ENCODE peak calls at places on chromosomes 6 and 20, in seven cellular contexts. R is nephron progenitor cell; F is effector memory CD4-positive, alpha-beta T cell; V is right lobe of liver; Y is effector memory CD8-positive, alpha-beta T cell; O is glomerular endothelial cell; T is stimulated activated CD4-positive, alpha-beta T cell treated with anti-CD3 and anti-CD28 coated beads, Interleukin-4, amount 100 ng/mL, for 1 hour. C is an unnamed sample.
A peak's percentile ranks its signal among the peaks of the same experiment; 100 is the strongest.

GRCh38 chr20:50873518-50873959 is 57.7 kb downstream of the ADNP start:
- DNase-seq in O (no peak), V (no peak), F (no peak), T (no peak), R (no peak), Y (no peak), C (no peak)

GRCh38 chr6:132511159-132511835 is 1.6 kb downstream of the STX7 start:
- DNase-seq in T (no peak), F (no peak), Y (no peak), O (no peak), R (no peak), V (no peak), C (no peak)

GRCh38 chr6:10655508-10656055 is 38.8 kb downstream of the C6orf52 start:
- DNase-seq in T (no peak), Y (no peak), O (no peak), R (no peak), V (no peak), F (no peak), C (no peak)

GRCh38 chr6:4134841-4135664 is at the start of gene ECI2:
- DNase-seq in T (peak; percentile 43), V (peak; percentile 83), O (no peak), Y (no peak), F (peak; percentile 28), R (no peak), C (no peak)

GRCh38 chr20:41078329-41078728 is 49.7 kb downstream of the TOP1 start:
- DNase-seq in R (no peak), Y (no peak), T (no peak), F (no peak), O (no peak), V (no peak), C (no peak)

GRCh38 chr6:113172531-113172966 is 684.6 kb upstream of the MARCKS start:
- DNase-seq in R (no peak), T (no peak), F (no peak), V (no peak), O (no peak), Y (no peak), C (no peak)

GRCh38 chr6:63943826-63944225 is 308.2 kb downstream of the PHF3 start:
- DNase-seq in O (no peak), F (no peak), R (no peak), T (no peak), V (no peak), Y (no peak), C (no peak)

GRCh38 chr6:139955366-139956155 is 581.1 kb upstream of the CITED2 start:
- DNase-seq in R (no peak), O (no peak), Y (no peak), T (no peak), V (no peak), F (no peak), C (no peak)

GRCh38 chr6:156857573-156857972 is 80.4 kb downstream of the ARID1B start:
- DNase-seq in V (no peak), R (no peak), O (no peak), F (no peak), Y (no peak), T (no peak), C (no peak)

GRCh38 chr6:152874267-152874666 is 108.6 kb downstream of the FBXO5 start:
- DNase-seq in V (no peak), O (no peak), T (no peak), F (no peak), R (no peak), Y (no peak), C (no peak)

GRCh38 chr6:76697585-76697984 is 625.1 kb upstream of the IMPG1 start:
- DNase-seq in R (no peak), O (no peak), V (no peak), F (no peak), Y (no peak), T (no peak), C (no peak)

GRCh38 chr6:44053760-44054556 is 73.3 kb downstream of the MRPL14 start:
- DNase-seq in F (no peak), Y (no peak), O (no peak), V (peak; percentile 25), R (no peak), T (no peak), C (no peak)

GRCh38 chr6:145749632-145750031 is 14.3 kb upstream of the EPM2A start:
- DNase-seq in R (no peak), O (no peak), Y (no peak), V (no peak), T (no peak), F (no peak), C (no peak)

GRCh38 chr6:32371204-32371603 is 499 bp downstream of the TSBP1 start:
- DNase-seq in T (no peak), O (peak; percentile 56), F (no peak), Y (no peak), V (no peak), R (no peak), C (peak; percentile 32)

GRCh38 chr6:139764498-139764986 is 390.1 kb upstream of the CITED2 start:
- DNase-seq in R (no peak), Y (no peak), F (no peak), T (no peak), O (peak; percentile 87), V (no peak), C (peak; percentile 84)

C was measured in pulmonary artery endothelial cell.